ENCODE peak calls at places on chromosomes 1 and 21, in four cellular contexts. One of them, this sample, is unnamed.
A peak's percentile ranks its signal among the peaks of the same experiment; 100 is the strongest.

GRCh38 chr1:94305704-94306103 is 68.3 kb upstream of the ARHGAP29 start:
- DNase-seq in heart left ventricle: no peak
- DNase-seq in activated gamma-delta T cell: no peak
- DNase-seq in glutamatergic neuron: no peak
- DNase-seq in this sample: no peak

GRCh38 chr21:41147096-41147978 is 20.6 kb upstream of the BACE2 start:
- DNase-seq in heart left ventricle: no peak
- DNase-seq in activated gamma-delta T cell: no peak
- DNase-seq in glutamatergic neuron: no peak
- DNase-seq in this sample: no peak

GRCh38 chr1:58465176-58465575 is 81.3 kb downstream of the OMA1 start:
- DNase-seq in heart left ventricle: no peak
- DNase-seq in activated gamma-delta T cell: no peak
- DNase-seq in glutamatergic neuron: no peak
- DNase-seq in this sample: no peak

GRCh38 chr1:206921772-206922265 is at the start of gene FCMR:
- DNase-seq in heart left ventricle: no peak
- DNase-seq in activated gamma-delta T cell: no peak
- DNase-seq in glutamatergic neuron: no peak
- DNase-seq in this sample: no peak

GRCh38 chr1:228081578-228082259 is 789 bp upstream of the ARF1 start:
- DNase-seq in heart left ventricle: peak; percentile 48
- DNase-seq in activated gamma-delta T cell: no peak
- DNase-seq in glutamatergic neuron: peak; percentile 24
- DNase-seq in this sample: no peak

GRCh38 chr21:32790626-32791025 is 19.1 kb upstream of the PAXBP1 start:
- DNase-seq in heart left ventricle: no peak
- DNase-seq in activated gamma-delta T cell: no peak
- DNase-seq in glutamatergic neuron: no peak
- DNase-seq in this sample: no peak

GRCh38 chr1:115012434-115012833 is 17.2 kb upstream of the TSHB start:
- DNase-seq in heart left ventricle: no peak
- DNase-seq in activated gamma-delta T cell: no peak
- DNase-seq in glutamatergic neuron: no peak
- DNase-seq in this sample: no peak

GRCh38 chr1:93463960-93464359 is 16.0 kb downstream of the FNBP1L start:
- DNase-seq in heart left ventricle: no peak
- DNase-seq in activated gamma-delta T cell: no peak
- DNase-seq in glutamatergic neuron: no peak
- DNase-seq in this sample: no peak

GRCh38 chr21:33849839-33850238 is 65.8 kb downstream of the ATP5PO start:
- DNase-seq in heart left ventricle: no peak
- DNase-seq in activated gamma-delta T cell: no peak
- DNase-seq in glutamatergic neuron: no peak
- DNase-seq in this sample: no peak

GRCh38 chr1:203462878-203463277 is 12.7 kb upstream of the PRELP start:
- DNase-seq in heart left ventricle: no peak
- DNase-seq in activated gamma-delta T cell: no peak
- DNase-seq in glutamatergic neuron: no peak
- DNase-seq in this sample: peak; percentile 87

GRCh38 chr1:86154581-86155060 is 2.0 kb downstream of the COL24A1 start:
- DNase-seq in heart left ventricle: no peak
- DNase-seq in activated gamma-delta T cell: no peak
- DNase-seq in glutamatergic neuron: peak; percentile 43
- DNase-seq in this sample: peak; percentile 59

GRCh38 chr1:219416598-219417238 is 196.2 kb downstream of the ZC3H11B start:
- DNase-seq in heart left ventricle: no peak
- DNase-seq in activated gamma-delta T cell: no peak
- DNase-seq in glutamatergic neuron: peak; percentile 78
- DNase-seq in this sample: no peak

GRCh38 chr1:103497404-103497803 is 28.1 kb upstream of the RNPC3 start:
- DNase-seq in heart left ventricle: no peak
- DNase-seq in activated gamma-delta T cell: no peak
- DNase-seq in glutamatergic neuron: no peak
- DNase-seq in this sample: no peak

GRCh38 chr1:226002667-226003501 is 3.7 kb upstream of the SDE2 start:
- DNase-seq in heart left ventricle: peak; percentile 81
- DNase-seq in activated gamma-delta T cell: no peak
- DNase-seq in glutamatergic neuron: peak; percentile 90
- DNase-seq in this sample: peak; percentile 79

GRCh38 chr1:155698382-155699038 is 9.6 kb downstream of the DAP3 start:
- DNase-seq in heart left ventricle: no peak
- DNase-seq in activated gamma-delta T cell: no peak
- DNase-seq in glutamatergic neuron: no peak
- DNase-seq in this sample: no peak

GRCh38 chr1:39110882-39111281 is 84.7 kb downstream of the NDUFS5 start:
- DNase-seq in heart left ventricle: no peak
- DNase-seq in activated gamma-delta T cell: no peak
- DNase-seq in glutamatergic neuron: no peak
- DNase-seq in this sample: no peak

GRCh38 chr1:65209005-65209885 is 61.2 kb downstream of the AK4 start:
- DNase-seq in heart left ventricle: no peak
- DNase-seq in activated gamma-delta T cell: no peak
- DNase-seq in glutamatergic neuron: no peak
- DNase-seq in this sample: no peak

GRCh38 chr1:204574016-204574855 is 58.0 kb downstream of the MDM4 start:
- DNase-seq in heart left ventricle: no peak
- DNase-seq in activated gamma-delta T cell: no peak
- DNase-seq in glutamatergic neuron: no peak
- DNase-seq in this sample: no peak

GRCh38 chr1:58971629-58972140 is 187.8 kb upstream of the JUN start:
- DNase-seq in heart left ventricle: peak; percentile 60
- DNase-seq in activated gamma-delta T cell: no peak
- DNase-seq in glutamatergic neuron: no peak
- DNase-seq in this sample: peak; percentile 67

GRCh38 chr21:33268392-33268735 is 2.2 kb downstream of the IL10RB start:
- DNase-seq in heart left ventricle: no peak
- DNase-seq in activated gamma-delta T cell: no peak
- DNase-seq in glutamatergic neuron: no peak
- DNase-seq in this sample: no peak

GRCh38 chr1:31010081-31010989 is 55.2 kb downstream of the PUM1 start:
- DNase-seq in heart left ventricle: no peak
- DNase-seq in activated gamma-delta T cell: no peak
- DNase-seq in glutamatergic neuron: no peak
- DNase-seq in this sample: no peak

GRCh38 chr1:36419158-36419557 is 21.4 kb upstream of the LSM10 start:
- DNase-seq in heart left ventricle: no peak
- DNase-seq in activated gamma-delta T cell: no peak
- DNase-seq in glutamatergic neuron: no peak
- DNase-seq in this sample: no peak

GRCh38 chr1:53653200-53653575 is 85.8 kb downstream of the GLIS1 start:
- DNase-seq in heart left ventricle: no peak
- DNase-seq in activated gamma-delta T cell: no peak
- DNase-seq in glutamatergic neuron: no peak
- DNase-seq in this sample: no peak